ENCODE peak calls at places on chromosomes 6 and 20, in nine cellular contexts. E, F, K, L, G, O, N, R and C are unnamed samples.

GRCh38 chr6:15389759-15390723 is 144.2 kb downstream of the JARID2 start:
- DNase-seq in E (no peak), O (peak), G (peak), L (no peak), F (no peak), R (no peak), K (peak), N (no peak), C (no peak)

GRCh38 chr20:33434434-33434833 is 9.1 kb downstream of the SNTA1 start:
- DNase-seq in O (no peak), G (no peak), R (no peak), F (no peak), K (no peak), E (no peak), N (no peak), L (no peak), C (no peak)

GRCh38 chr20:19867074-19867473 is 109.0 kb downstream of the RIN2 start:
- DNase-seq in K (no peak), N (no peak), G (no peak), R (no peak), O (no peak), F (no peak), L (peak), E (no peak), C (no peak)

GRCh38 chr6:2792330-2792729 is 27.1 kb downstream of the WRNIP1 start:
- DNase-seq in F (no peak), L (no peak), O (peak), G (no peak), R (no peak), E (no peak), K (no peak), N (no peak), C (no peak)

GRCh38 chr6:168964138-168964892 is 289.3 kb downstream of the THBS2 start:
- DNase-seq in R (no peak), O (peak), K (no peak), E (no peak), L (no peak), N (no peak), F (no peak), G (no peak), C (no peak)

GRCh38 chr20:8633366-8633765 is 435.5 kb upstream of the PLCB4 start:
- DNase-seq in R (no peak), N (no peak), L (no peak), F (no peak), E (no peak), K (no peak), G (no peak), O (peak), C (peak)

GRCh38 chr20:164618-165017 is 7.4 kb downstream of the DEFB127 start:
- DNase-seq in G (no peak), K (no peak), N (no peak), E (no peak), L (no peak), O (no peak), F (no peak), R (no peak), C (no peak)

GRCh38 chr6:128233501-128233900 is 286.9 kb downstream of the PTPRK start:
- DNase-seq in R (no peak), N (no peak), K (no peak), L (no peak), F (no peak), G (no peak), O (no peak), E (no peak), C (no peak)

GRCh38 chr20:47222728-47223127 is 133.8 kb downstream of the ZMYND8 start:
- DNase-seq in E (no peak), K (no peak), F (no peak), L (no peak), R (no peak), O (no peak), N (no peak), G (no peak), C (no peak)

GRCh38 chr6:15310680-15311079 is 64.8 kb downstream of the JARID2 start:
- DNase-seq in G (no peak), R (no peak), K (no peak), O (no peak), L (no peak), N (no peak), E (no peak), F (no peak), C (no peak)

GRCh38 chr20:45947110-45947866 is 12.8 kb downstream of the PCIF1 start:
- DNase-seq in L (no peak), G (no peak), N (peak), O (no peak), E (no peak), K (no peak), R (no peak), F (no peak), C (no peak)

GRCh38 chr6:79777713-79778579 is 146.8 kb downstream of the SH3BGRL2 start:
- DNase-seq in R (peak), K (peak), G (peak), O (peak), E (peak), N (peak), F (no peak), L (peak), C (no peak)

GRCh38 chr6:95690328-95690727 is 113.0 kb downstream of the MANEA start:
- DNase-seq in E (no peak), K (no peak), G (no peak), F (no peak), R (no peak), N (no peak), L (no peak), O (no peak), C (no peak)

GRCh38 chr20:54133434-54134427 is 40.1 kb downstream of the CYP24A1 start:
- DNase-seq in N (no peak), E (no peak), G (no peak), O (no peak), F (no peak), K (no peak), R (no peak), L (no peak), C (peak)

GRCh38 chr6:21359926-21360325 is 233.6 kb upstream of the SOX4 start:
- DNase-seq in G (no peak), R (no peak), F (no peak), O (no peak), K (no peak), L (no peak), N (no peak), E (no peak), C (no peak)

GRCh38 chr20:46695888-46696287 is 6.6 kb upstream of the TP53RK start:
- DNase-seq in L (no peak), R (no peak), N (no peak), E (no peak), G (no peak), O (no peak), K (no peak), F (no peak), C (no peak)

GRCh38 chr6:43275782-43276179 is 22.3 kb upstream of the SLC22A7 start:
- DNase-seq in R (no peak), K (no peak), F (no peak), L (no peak), O (no peak), N (no peak), E (no peak), G (peak), C (no peak)

GRCh38 chr6:3061501-3061941 is 6.8 kb upstream of the RIPK1 start:
- DNase-seq in R (no peak), K (peak), F (peak), E (no peak), N (no peak), O (peak), G (no peak), L (no peak), C (no peak)

GRCh38 chr6:143174516-143174915 is 113.8 kb downstream of the AIG1 start:
- DNase-seq in G (no peak), O (no peak), L (no peak), N (no peak), F (no peak), R (no peak), E (no peak), K (no peak), C (no peak)

GRCh38 chr20:49323622-49324238 is 45.9 kb upstream of the ZNFX1 start:
- DNase-seq in K (peak), G (peak), F (no peak), O (peak), N (peak), R (peak), E (no peak), L (peak), C (no peak)

GRCh38 chr20:59819496-59820203 is 113.8 kb downstream of the SYCP2 start:
- DNase-seq in E (no peak), R (no peak), N (no peak), L (no peak), G (no peak), F (no peak), O (no peak), K (no peak), C (no peak)

GRCh38 chr6:15457903-15458530 is 204.8 kb downstream of the DTNBP1 start:
- DNase-seq in O (no peak), K (no peak), R (no peak), F (no peak), G (no peak), E (no peak), N (no peak), L (no peak), C (no peak)

GRCh38 chr20:18988701-18989100 is 175.1 kb downstream of the SCP2D1 start:
- DNase-seq in E (no peak), R (no peak), N (no peak), G (no peak), O (no peak), K (no peak), L (no peak), F (no peak), C (no peak)

GRCh38 chr6:111530777-111531176 is 47.8 kb upstream of the REV3L start:
- DNase-seq in O (no peak), E (no peak), F (no peak), N (no peak), L (no peak), G (no peak), K (no peak), R (no peak), C (no peak)

GRCh38 chr6:170183521-170183920 is 107.4 kb downstream of the DLL1 start:
- DNase-seq in R (no peak), L (no peak), F (no peak), N (no peak), K (no peak), O (no peak), E (no peak), G (no peak), C (no peak)

GRCh38 chr6:44049989-44050871 is 77.0 kb downstream of the MRPL14 start:
- DNase-seq in L (no peak), K (no peak), O (no peak), F (no peak), G (no peak), E (peak), R (no peak), N (no peak), C (no peak)

GRCh38 chr6:159451051-159451450 is 242.0 kb downstream of the SOD2 start:
- DNase-seq in G (no peak), K (no peak), L (peak), O (peak), R (no peak), F (peak), N (no peak), E (no peak), C (no peak)

GRCh38 chr6:10880366-10880765 is 1.5 kb downstream of the GCM2 start:
- DNase-seq in N (no peak), K (no peak), O (no peak), E (no peak), F (no peak), R (no peak), G (no peak), L (no peak), C (no peak)

GRCh38 chr6:125983246-125983945 is 2.9 kb upstream of the TRMT11 start:
- DNase-seq in E (no peak), N (no peak), F (peak), O (peak), L (no peak), G (no peak), R (no peak), K (no peak), C (no peak)

GRCh38 chr20:22762576-22763256 is 178.3 kb upstream of the FOXA2 start:
- DNase-seq in O (no peak), K (no peak), E (no peak), G (no peak), F (no peak), R (no peak), N (no peak), L (no peak), C (no peak)

GRCh38 chr20:3616250-3616649 is 46.9 kb downstream of the GFRA4 start:
- DNase-seq in G (peak), R (no peak), K (no peak), L (peak), E (no peak), F (no peak), O (no peak), N (peak), C (no peak)

GRCh38 chr6:162849269-162849668 is 121.5 kb downstream of the PACRG start:
- DNase-seq in E (no peak), F (no peak), O (no peak), L (no peak), K (no peak), G (peak), R (no peak), N (no peak), C (no peak)

GRCh38 chr6:129498950-129499870 is 210.8 kb downstream of the ARHGAP18 start:
- DNase-seq in K (peak), F (no peak), R (no peak), O (peak), G (peak), L (no peak), E (no peak), N (peak), C (no peak)

GRCh38 chr6:62285612-62286469 is at the start of gene KHDRBS2:
- DNase-seq in R (peak), N (peak), K (peak), F (no peak), O (no peak), L (no peak), G (peak), E (peak), C (no peak)

GRCh38 chr6:142965164-142965563 is 20.2 kb upstream of the HIVEP2 start:
- DNase-seq in N (no peak), R (no peak), K (no peak), F (no peak), G (no peak), E (no peak), O (no peak), L (no peak), C (no peak)

GRCh38 chr6:75210885-75211739 is 5.3 kb upstream of the COL12A1 start:
- DNase-seq in O (peak), N (peak), L (peak), E (no peak), K (peak), G (peak), F (no peak), R (no peak), C (no peak)

GRCh38 chr6:28867078-28867414 is 56.7 kb downstream of the TRIM27 start:
- DNase-seq in F (no peak), R (no peak), N (no peak), O (no peak), G (no peak), L (no peak), K (no peak), E (no peak), C (no peak)

DNA sequence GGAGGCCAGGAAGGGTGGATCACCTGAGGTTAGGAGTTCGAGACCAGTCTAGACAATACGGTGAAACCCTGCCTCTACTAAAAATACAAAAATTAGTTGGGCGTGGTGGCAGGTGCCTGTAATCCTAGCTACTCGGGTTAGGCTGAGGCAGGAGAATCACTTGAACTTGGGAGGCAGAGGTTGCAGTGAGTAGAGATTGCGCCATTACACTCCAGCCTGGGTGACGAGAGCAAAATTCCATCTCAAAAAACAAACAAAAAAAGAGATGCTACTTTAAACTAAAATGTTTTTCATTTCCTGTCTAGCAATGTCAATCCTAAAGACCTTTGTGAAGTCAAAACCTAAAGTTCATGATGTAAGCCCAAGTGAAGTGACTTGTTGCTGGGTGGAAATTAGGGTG is 12.9 kb downstream of the DSN1 start:
- DNase-seq in G (no peak), K (no peak), L (no peak), E (no peak), F (no peak), R (no peak), O (no peak), N (no peak), C (no peak)
- H3K4me3 ChIP-seq in G (no peak), K (no peak), L (no peak), E (no peak), F (no peak), R (no peak), O (no peak), N (no peak), C (no peak)

DNA sequence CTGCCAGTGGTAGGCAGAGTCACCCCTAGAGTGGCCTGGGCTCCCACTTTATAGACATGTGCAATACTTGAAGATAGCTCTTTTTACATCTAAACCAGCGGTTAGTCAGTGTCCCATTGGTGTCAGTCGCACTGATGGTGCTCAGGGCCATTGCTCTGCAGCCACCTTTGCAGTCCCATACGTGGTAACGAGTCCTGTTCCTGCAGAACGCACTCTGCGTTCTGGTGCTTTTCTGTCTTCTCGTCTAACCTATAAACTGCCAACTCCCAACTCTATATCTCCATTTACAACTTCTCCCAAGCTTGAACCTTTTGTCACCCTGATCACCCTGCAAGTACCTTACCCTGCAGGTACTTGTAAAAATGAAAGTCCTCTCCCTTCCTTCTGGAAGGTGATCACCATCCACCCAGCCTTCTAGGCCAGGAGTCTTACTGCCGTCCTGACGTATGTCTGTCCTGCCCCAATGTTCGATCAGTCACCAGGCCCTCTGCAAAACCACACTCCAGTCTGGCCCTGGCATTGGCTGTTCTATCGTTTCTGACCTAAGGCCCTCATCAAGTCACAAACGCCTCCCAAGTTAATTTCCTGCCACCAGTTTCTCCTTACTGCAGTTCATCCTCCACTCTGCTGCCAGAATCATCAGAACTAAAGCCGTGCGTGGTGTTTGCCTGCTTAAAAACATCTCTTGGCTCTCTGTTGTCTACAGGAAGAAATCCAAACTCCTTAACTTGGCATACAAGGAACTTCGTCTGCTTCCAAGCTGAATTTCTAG is 7.9 kb downstream of the RREB1 start:
- DNase-seq in F (no peak), O (no peak), G (no peak), L (no peak), E (no peak), K (no peak), N (no peak), R (no peak), C (no peak)
- TF ChIP-seq CTCF in F (no peak), O (no peak), G (no peak), L (no peak), E (no peak), K (no peak), N (no peak), R (no peak), C (no peak)

GRCh38 chr6:71404145-71404966 is 115.7 kb downstream of the OGFRL1 start:
- DNase-seq in K (no peak), N (no peak), O (peak), L (peak), F (no peak), R (no peak), E (no peak), G (peak), C (peak)
- H3K4me3 ChIP-seq in K (no peak), N (no peak), O (peak), L (no peak), F (no peak), R (no peak), E (no peak), G (no peak), C (peak)

GRCh38 chr20:43844778-43845614 is 69.7 kb upstream of the TOX2 start:
- DNase-seq in G (no peak), K (no peak), R (no peak), F (peak), N (peak), L (peak), O (peak), E (peak), C (peak)
- TF ChIP-seq CTCF in G (no peak), K (peak), R (no peak), F (peak), N (no peak), L (peak), O (peak), E (peak), C (peak)

GRCh38 chr6:150068786-150069648 is at the start of gene ULBP3:
- DNase-seq in R (peak), K (peak), F (peak), G (peak), N (peak), L (peak), O (peak), E (peak), C (peak)
- H3K4me3 ChIP-seq in R (peak), K (peak), F (peak), G (peak), N (peak), L (peak), O (peak), E (peak), C (peak)

GRCh38 chr6:163866192-163866591 is 451.7 kb downstream of the QKI start:
- DNase-seq in E (no peak), R (no peak), L (no peak), O (no peak), K (no peak), N (no peak), F (no peak), G (peak), C (no peak)
- TF ChIP-seq CTCF in E (no peak), R (no peak), L (no peak), O (no peak), K (no peak), N (no peak), F (no peak), G (no peak), C (no peak)